ENCODE peak calls at places on chromosomes 16 and 17, in four cellular contexts. One of them, this sample, is unnamed.

GRCh38 chr17:19348806-19349205 is 13.7 kb downstream of the B9D1 start:
- DNase-seq in WTC11: no peak
- DNase-seq in lower leg skin: no peak
- DNase-seq in kidney: no peak
- DNase-seq in this sample: no peak

GRCh38 chr16:67883872-67884261 is 818 bp upstream of the NRN1L start:
- DNase-seq in kidney: no peak
- DNase-seq in lower leg skin: no peak
- DNase-seq in WTC11: peak; percentile 88
- DNase-seq in this sample: no peak

GRCh38 chr17:62892870-62893338 is 73.1 kb upstream of the TANC2 start:
- DNase-seq in WTC11: no peak
- DNase-seq in lower leg skin: peak; percentile 46
- DNase-seq in kidney: no peak
- DNase-seq in this sample: peak; percentile 69

GRCh38 chr16:68750243-68750642 is 13.2 kb downstream of the CDH1 start:
- DNase-seq in lower leg skin: no peak
- DNase-seq in kidney: no peak
- DNase-seq in WTC11: no peak
- DNase-seq in this sample: no peak

GRCh38 chr16:11238272-11239202 is 17.5 kb downstream of the SOCS1 start:
- DNase-seq in WTC11: no peak
- DNase-seq in kidney: no peak
- DNase-seq in lower leg skin: no peak
- DNase-seq in this sample: no peak

GRCh38 chr16:1152123-1152638 is 725 bp upstream of the CACNA1H start:
- DNase-seq in lower leg skin: no peak
- DNase-seq in WTC11: peak; percentile 54
- DNase-seq in kidney: no peak
- DNase-seq in this sample: no peak

GRCh38 chr16:80994451-80994850 is 12.2 kb downstream of the CMC2 start:
- DNase-seq in kidney: no peak
- DNase-seq in WTC11: no peak
- DNase-seq in lower leg skin: no peak
- DNase-seq in this sample: no peak

GRCh38 chr17:70613681-70614080 is 444.3 kb downstream of the KCNJ2 start:
- DNase-seq in lower leg skin: no peak
- DNase-seq in kidney: no peak
- DNase-seq in WTC11: no peak
- DNase-seq in this sample: no peak

GRCh38 chr17:75832652-75833400 is 11.4 kb downstream of the UNC13D start:
- DNase-seq in WTC11: peak; percentile 77
- DNase-seq in kidney: peak; percentile 61
- DNase-seq in lower leg skin: no peak
- DNase-seq in this sample: no peak

GRCh38 chr17:60562421-60562820 is 36.4 kb upstream of the APPBP2 start:
- DNase-seq in lower leg skin: no peak
- DNase-seq in WTC11: no peak
- DNase-seq in kidney: no peak
- DNase-seq in this sample: no peak

GRCh38 chr17:74190154-74190553 is 13.3 kb upstream of the RPL38 start:
- DNase-seq in kidney: peak; percentile 1
- DNase-seq in WTC11: no peak
- DNase-seq in lower leg skin: no peak
- DNase-seq in this sample: peak; percentile 42

GRCh38 chr17:34517406-34517805 is 62.0 kb upstream of the TMEM132E start:
- DNase-seq in lower leg skin: no peak
- DNase-seq in kidney: no peak
- DNase-seq in WTC11: no peak
- DNase-seq in this sample: no peak

GRCh38 chr17:34519286-34519685 is 60.1 kb upstream of the TMEM132E start:
- DNase-seq in lower leg skin: no peak
- DNase-seq in WTC11: peak; percentile 85
- DNase-seq in kidney: no peak
- DNase-seq in this sample: no peak
- TF ChIP-seq CTCF in lower leg skin: no peak
- TF ChIP-seq CTCF in WTC11: peak; percentile 66
- TF ChIP-seq CTCF in kidney: peak; percentile 30
- TF ChIP-seq CTCF in this sample: peak; percentile 65

GRCh38 chr17:39919087-39919683 is 750 bp upstream of the GSDMB start:
- DNase-seq in lower leg skin: no peak
- DNase-seq in kidney: no peak
- DNase-seq in WTC11: no peak
- DNase-seq in this sample: no peak

GRCh38 chr17:39915559-39915958 is 2.9 kb downstream of the GSDMB start:
- DNase-seq in kidney: no peak
- DNase-seq in lower leg skin: no peak
- DNase-seq in WTC11: no peak
- DNase-seq in this sample: no peak

GRCh38 chr17:39913989-39914388 is 4.4 kb downstream of the GSDMB start:
- DNase-seq in lower leg skin: no peak
- DNase-seq in WTC11: no peak
- DNase-seq in kidney: no peak
- DNase-seq in this sample: no peak

GRCh38 chr17:39920218-39921210 is 2.1 kb upstream of the GSDMB start:
- DNase-seq in kidney: peak; percentile 62
- DNase-seq in WTC11: no peak
- DNase-seq in lower leg skin: no peak
- DNase-seq in this sample: no peak

DNA sequence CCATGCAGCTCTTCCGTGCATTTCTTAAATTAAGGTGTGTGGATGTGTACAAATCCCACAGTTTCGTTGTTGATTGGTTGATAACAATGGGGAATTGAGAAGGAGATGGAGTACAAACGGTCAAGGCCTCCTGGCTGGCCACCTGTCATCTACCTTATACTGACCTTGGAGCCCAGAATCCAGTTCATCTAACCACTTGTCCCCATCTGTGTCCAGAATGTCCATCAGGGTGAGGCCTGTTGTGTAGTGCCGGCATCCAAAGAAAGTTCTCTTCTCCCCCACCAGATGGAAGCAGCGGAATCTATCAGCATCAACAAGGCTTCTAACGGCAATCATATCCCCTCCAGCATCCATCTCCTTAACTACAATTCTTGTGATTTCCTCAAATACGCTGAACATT is 1.5 kb downstream of the GSDMB start:
- DNase-seq in kidney: no peak
- DNase-seq in lower leg skin: no peak
- DNase-seq in WTC11: no peak
- DNase-seq in this sample: no peak
- TF ChIP-seq CTCF in kidney: no peak
- TF ChIP-seq CTCF in lower leg skin: no peak
- TF ChIP-seq CTCF in WTC11: no peak
- TF ChIP-seq CTCF in this sample: peak; percentile 45

GRCh38 chr17:48322060-48322459 is 108.0 kb downstream of the SKAP1 start:
- DNase-seq in WTC11: no peak
- DNase-seq in kidney: no peak
- DNase-seq in lower leg skin: no peak
- DNase-seq in this sample: peak; percentile 6
- TF ChIP-seq CTCF in WTC11: no peak
- TF ChIP-seq CTCF in kidney: no peak
- TF ChIP-seq CTCF in lower leg skin: no peak
- TF ChIP-seq CTCF in this sample: peak; percentile 57

GRCh38 chr17:50505731-50506130 is 2.5 kb upstream of the MYCBPAP start:
- DNase-seq in lower leg skin: no peak
- DNase-seq in WTC11: no peak
- DNase-seq in kidney: peak; percentile 7
- DNase-seq in this sample: no peak

GRCh38 chr17:50506298-50506697 is 1.9 kb upstream of the MYCBPAP start:
- DNase-seq in lower leg skin: no peak
- DNase-seq in kidney: peak; percentile 12
- DNase-seq in WTC11: no peak
- DNase-seq in this sample: no peak

GRCh38 chr17:50511058-50511457 is 2.8 kb downstream of the MYCBPAP start:
- DNase-seq in WTC11: no peak
- DNase-seq in lower leg skin: no peak
- DNase-seq in kidney: peak; percentile 42
- DNase-seq in this sample: peak; percentile 6

GRCh38 chr17:50508573-50509460 is 578 bp downstream of the MYCBPAP start:
- DNase-seq in lower leg skin: no peak
- DNase-seq in kidney: peak; percentile 51
- DNase-seq in WTC11: no peak
- DNase-seq in this sample: no peak

GRCh38 chr17:50507871-50508572 is at the start of gene MYCBPAP:
- DNase-seq in lower leg skin: peak; percentile 61
- DNase-seq in WTC11: peak; percentile 87
- DNase-seq in kidney: peak; percentile 91
- DNase-seq in this sample: peak; percentile 52
- TF ChIP-seq CTCF in lower leg skin: no peak
- TF ChIP-seq CTCF in WTC11: no peak
- TF ChIP-seq CTCF in kidney: peak; percentile 31
- TF ChIP-seq CTCF in this sample: peak; percentile 38

DNA sequence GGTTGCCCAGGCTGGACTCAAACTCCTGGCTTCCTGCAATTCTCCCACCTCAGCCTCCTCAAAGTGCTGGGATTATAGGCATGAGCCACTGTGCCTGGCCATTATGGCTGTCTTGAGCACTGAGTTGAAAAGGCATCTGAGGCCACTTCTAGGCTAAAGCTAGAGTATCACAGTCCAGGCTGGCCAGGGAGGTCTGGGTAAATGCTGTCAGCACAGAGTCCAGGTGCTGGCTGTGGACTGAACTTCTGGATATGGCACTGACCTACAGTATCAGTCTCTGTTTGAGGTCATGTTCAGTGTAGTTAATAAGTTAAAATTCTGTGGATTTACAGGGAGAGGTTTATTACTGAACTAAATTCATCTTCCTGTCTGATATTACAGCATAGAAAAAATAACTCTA is 222.5 kb upstream of the TOM1L1 start:
- DNase-seq in lower leg skin: no peak
- DNase-seq in WTC11: no peak
- DNase-seq in kidney: no peak
- DNase-seq in this sample: no peak
- TF ChIP-seq CTCF in lower leg skin: no peak
- TF ChIP-seq CTCF in WTC11: no peak
- TF ChIP-seq CTCF in kidney: no peak
- TF ChIP-seq CTCF in this sample: no peak

DNA sequence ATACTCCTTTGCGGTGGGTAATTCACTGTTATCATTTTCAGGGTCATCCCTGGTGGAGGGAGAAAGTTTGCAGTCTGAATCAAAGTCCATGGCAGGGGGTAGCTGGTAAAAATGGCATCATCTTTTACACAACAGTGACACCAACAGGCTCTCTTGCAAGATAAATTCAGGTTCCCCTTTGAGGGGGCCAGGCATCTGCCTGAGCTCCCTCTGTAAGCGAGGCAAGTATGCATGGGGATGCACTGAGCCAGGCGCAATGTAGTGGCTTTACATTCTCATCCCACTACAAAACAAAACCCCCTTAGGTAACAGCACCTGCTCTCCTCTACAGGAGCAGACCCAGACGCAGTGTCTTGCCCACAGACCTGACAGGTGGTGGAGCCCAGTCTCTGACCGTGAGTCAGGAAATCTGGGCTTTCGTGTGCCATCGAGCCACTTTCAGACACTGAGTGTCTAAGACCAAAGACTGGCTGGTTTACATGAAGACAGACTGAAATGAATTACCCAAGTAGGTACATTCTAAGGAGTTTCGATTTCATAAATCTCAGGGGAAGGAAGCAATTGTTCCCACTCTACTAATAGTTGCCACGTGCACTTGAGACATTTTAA is 17.7 kb downstream of the LITAFD start:
- DNase-seq in WTC11: no peak
- DNase-seq in lower leg skin: no peak
- DNase-seq in kidney: peak; percentile 36
- DNase-seq in this sample: no peak
- TF ChIP-seq CTCF in WTC11: no peak
- TF ChIP-seq CTCF in lower leg skin: no peak
- TF ChIP-seq CTCF in kidney: no peak
- TF ChIP-seq CTCF in this sample: no peak

DNA sequence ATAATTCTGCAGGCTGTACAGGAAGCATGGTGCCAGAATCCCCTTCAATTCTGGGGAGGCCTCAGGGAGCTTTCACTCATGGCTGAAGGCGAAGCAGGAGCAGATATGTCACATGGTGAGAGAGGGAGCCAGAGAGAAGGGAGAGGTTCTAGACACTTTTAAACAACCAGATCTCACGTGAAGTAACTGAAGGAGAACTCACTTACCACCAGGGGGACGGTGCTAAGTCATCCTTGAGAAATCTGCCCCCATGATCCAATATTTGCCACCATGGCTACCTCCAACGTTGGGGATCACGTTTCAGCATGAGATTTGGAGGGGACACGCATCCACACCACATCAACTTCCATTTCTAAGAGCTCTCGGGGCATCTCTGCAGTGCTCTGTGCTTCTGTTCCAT is 37.4 kb upstream of the GNA13 start:
- DNase-seq in lower leg skin: no peak
- DNase-seq in kidney: no peak
- DNase-seq in WTC11: no peak
- DNase-seq in this sample: no peak
- TF ChIP-seq CTCF in lower leg skin: no peak
- TF ChIP-seq CTCF in kidney: no peak
- TF ChIP-seq CTCF in WTC11: no peak
- TF ChIP-seq CTCF in this sample: peak; percentile 66

DNA sequence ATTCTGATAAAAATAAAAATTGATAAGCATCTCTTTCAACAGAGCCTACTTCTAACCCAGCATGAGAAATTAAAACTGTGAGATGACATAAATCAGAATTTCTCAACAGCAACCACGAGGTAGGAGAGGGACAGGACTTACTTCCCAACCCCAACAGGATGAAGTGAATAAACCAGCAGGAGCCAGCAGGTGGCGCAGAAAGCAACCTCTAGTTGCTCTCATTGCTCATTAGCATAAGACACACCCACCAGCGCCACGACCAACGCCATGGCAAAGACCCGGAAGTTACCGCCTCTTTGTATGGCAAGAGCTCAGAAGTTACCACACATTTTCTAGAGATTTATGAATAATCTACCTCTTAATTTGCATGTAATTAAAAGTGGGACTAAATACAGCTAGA is 189.4 kb upstream of the CDH8 start:
- DNase-seq in lower leg skin: peak; percentile 59
- DNase-seq in kidney: peak; percentile 67
- DNase-seq in WTC11: peak; percentile 94
- DNase-seq in this sample: no peak
- TF ChIP-seq CTCF in lower leg skin: no peak
- TF ChIP-seq CTCF in kidney: peak; percentile 26
- TF ChIP-seq CTCF in WTC11: peak; percentile 77
- TF ChIP-seq CTCF in this sample: peak; percentile 43

GRCh38 chr17:72060084-72060483 is 60.7 kb upstream of the SOX9 start:
- DNase-seq in kidney: no peak
- DNase-seq in WTC11: no peak
- DNase-seq in lower leg skin: no peak
- DNase-seq in this sample: no peak

GRCh38 chr17:72053069-72053846 is 67.6 kb upstream of the SOX9 start:
- DNase-seq in kidney: no peak
- DNase-seq in lower leg skin: no peak
- DNase-seq in WTC11: peak; percentile 45
- DNase-seq in this sample: no peak

GRCh38 chr17:72056155-72056554 is 64.7 kb upstream of the SOX9 start:
- DNase-seq in lower leg skin: no peak
- DNase-seq in WTC11: no peak
- DNase-seq in kidney: no peak
- DNase-seq in this sample: no peak

GRCh38 chr17:72056727-72057290 is 64.0 kb upstream of the SOX9 start:
- DNase-seq in lower leg skin: no peak
- DNase-seq in WTC11: peak; percentile 30
- DNase-seq in kidney: no peak
- DNase-seq in this sample: no peak
- TF ChIP-seq CTCF in lower leg skin: no peak
- TF ChIP-seq CTCF in WTC11: no peak
- TF ChIP-seq CTCF in kidney: no peak
- TF ChIP-seq CTCF in this sample: no peak